ENCODE peak calls at places on chromosomes 13 and 19, in ten cellular contexts. V is naive B cell; O is mesendoderm; L is foreskin keratinocyte; T is NCI-H2029 treated with DMSO at 0.1 percent for 48 hours; S is stimulated activated CD4-positive, alpha-beta T cell treated with anti-CD3 and anti-CD28 coated beads, Interleukin-2, amount 100 ng/mL, for 24 hours; K is iPS-NIHi11; U is GOT3; A is thoracic aorta; J is osteocyte. H is an unnamed sample.

GRCh38 chr19:33464010-33464732 is 57.4 kb downstream of the PEPD start:
- DNase-seq in V (no peak), O (no peak), L (no peak), T (no peak), S (peak; percentile 1), K (no peak), U (no peak), A (no peak), J (peak; percentile 76), H (no peak)

GRCh38 chr19:38062959-38063786 is 156.2 kb downstream of the SIPA1L3 start:
- DNase-seq in V (no peak), O (no peak), L (no peak), T (peak; percentile 60), S (no peak), K (no peak), U (no peak), A (no peak), J (no peak), H (peak; percentile 21)

GRCh38 chr13:113655358-113656014 is 2.5 kb downstream of the ATP4B start:
- DNase-seq in V (no peak), O (no peak), L (no peak), T (no peak), S (no peak), K (no peak), U (no peak), A (no peak), J (no peak), H (no peak)

GRCh38 chr13:64305246-64305645 is 2889.6 kb upstream of the PCDH20 start:
- DNase-seq in V (no peak), O (no peak), L (peak; percentile 2), T (no peak), S (no peak), K (no peak), U (no peak), A (no peak), J (no peak), H (no peak)

GRCh38 chr13:60482012-60482411 is 85.0 kb downstream of the TDRD3 start:
- DNase-seq in V (no peak), O (peak; percentile 2), L (no peak), T (no peak), S (no peak), K (no peak), U (no peak), A (no peak), J (no peak), H (no peak)

GRCh38 chr13:68190826-68191225 is 960.7 kb upstream of the PCDH9 start:
- DNase-seq in V (no peak), O (peak; percentile 71), L (peak; percentile 58), T (no peak), S (no peak), K (no peak), U (no peak), A (no peak), J (no peak), H (no peak)

GRCh38 chr13:27978301-27978968 is 9.3 kb upstream of the CDX2 start:
- DNase-seq in V (no peak), O (peak; percentile 86), L (no peak), T (no peak), S (no peak), K (no peak), U (no peak), A (no peak), J (no peak), H (no peak)

GRCh38 chr19:3135961-3136683 is at the start of gene GNA15:
- DNase-seq in V (peak; percentile 61), O (no peak), L (peak; percentile 51), T (no peak), S (peak; percentile 38), K (no peak), U (no peak), A (no peak), J (no peak), H (no peak)

GRCh38 chr19:49106648-49107135 is 7.5 kb upstream of the LIN7B start:
- DNase-seq in V (peak; percentile 54), O (peak; percentile 71), L (peak; percentile 40), T (no peak), S (peak; percentile 75), K (peak; percentile 72), U (no peak), A (no peak), J (no peak), H (peak; percentile 74)

H was measured in dermis blood vessel endothelial cell.